ENCODE peak calls at places on chromosomes 16 and 17, in nine cellular contexts. C, K, U, S, A, L, R, G and E are unnamed samples.

GRCh38 chr17:12789075-12789975 is at the start of gene ARHGAP44:
- DNase-seq in G (peak; percentile 75), K (peak; percentile 48), C (peak; percentile 64), A (peak; percentile 59), R (peak; percentile 58), U (no peak), S (peak; percentile 64), L (peak; percentile 66), E (peak; percentile 14)

GRCh38 chr17:73068322-73069153 is 23.9 kb downstream of the SLC39A11 start:
- DNase-seq in C (no peak), R (no peak), S (no peak), K (no peak), L (no peak), A (no peak), U (no peak), G (no peak), E (no peak)

GRCh38 chr17:76721463-76721862 is 4.9 kb downstream of the JMJD6 start:
- DNase-seq in U (no peak), S (no peak), L (no peak), C (no peak), K (no peak), A (no peak), G (no peak), R (no peak), E (no peak)

GRCh38 chr17:78498848-78499247 is 78.3 kb downstream of the DNAH17 start:
- DNase-seq in R (no peak), G (no peak), A (no peak), U (no peak), C (no peak), S (no peak), K (no peak), L (no peak), E (no peak)

GRCh38 chr16:88856122-88856827 is 472 bp downstream of the GALNS start:
- DNase-seq in C (no peak), S (no peak), L (peak; percentile 41), A (no peak), K (peak; percentile 43), G (peak; percentile 42), U (no peak), R (peak; percentile 14), E (no peak)

GRCh38 chr17:73770115-73770848 is 126.0 kb upstream of the SDK2 start:
- DNase-seq in L (peak; percentile 12), R (peak; percentile 66), K (peak; percentile 89), G (peak; percentile 87), C (peak; percentile 57), S (peak; percentile 90), U (peak; percentile 74), A (peak; percentile 85), E (peak; percentile 85)

GRCh38 chr16:81548901-81549546 is 104.4 kb downstream of the CMIP start:
- DNase-seq in A (no peak), S (no peak), G (no peak), L (no peak), C (peak; percentile 55), U (no peak), R (no peak), K (no peak), E (no peak)

GRCh38 chr16:14289692-14290340 is 218.7 kb downstream of the MRTFB start:
- DNase-seq in R (no peak), U (no peak), G (no peak), S (no peak), A (no peak), L (no peak), C (peak; percentile 60), K (peak; percentile 21), E (no peak)

GRCh38 chr17:64460955-64461354 is 12.0 kb downstream of the MILR1 start:
- DNase-seq in L (no peak), K (peak; percentile 31), C (no peak), U (no peak), A (no peak), R (no peak), S (peak; percentile 51), G (no peak), E (no peak)

GRCh38 chr16:22397459-22397858 is 23.0 kb upstream of the CDR2 start:
- DNase-seq in K (no peak), A (no peak), G (no peak), U (no peak), L (no peak), R (no peak), S (no peak), C (no peak), E (no peak)

GRCh38 chr17:73283841-73284282 is 22.2 kb upstream of the CPSF4L start:
- DNase-seq in U (no peak), R (no peak), S (no peak), L (peak; percentile 88), C (no peak), G (peak; percentile 73), A (no peak), K (no peak), E (peak; percentile 64)

GRCh38 chr16:76176153-76176552 is 101.0 kb upstream of the CNTNAP4 start:
- DNase-seq in C (no peak), K (no peak), R (no peak), L (no peak), G (no peak), A (no peak), S (no peak), U (no peak), E (no peak)

GRCh38 chr17:39740357-39741111 is 2.8 kb downstream of the GRB7 start:
- DNase-seq in S (no peak), G (peak; percentile 49), K (no peak), L (no peak), U (peak; percentile 66), A (no peak), R (peak; percentile 62), C (peak; percentile 60), E (no peak)

GRCh38 chr17:71180801-71181385 is 939.9 kb upstream of the SOX9 start:
- DNase-seq in S (no peak), U (peak; percentile 41), K (no peak), A (no peak), L (no peak), C (no peak), R (peak; percentile 20), G (peak; percentile 20), E (no peak)

GRCh38 chr16:82862057-82862456 is 235.3 kb downstream of the CDH13 start:
- DNase-seq in R (no peak), G (no peak), C (no peak), U (no peak), A (no peak), S (no peak), K (no peak), L (no peak), E (no peak)

GRCh38 chr16:89374393-89374948 is 115.9 kb downstream of the ANKRD11 start:
- DNase-seq in C (no peak), U (no peak), G (no peak), L (no peak), R (no peak), S (no peak), K (no peak), A (no peak), E (no peak)

GRCh38 chr16:83769397-83770008 is 38.3 kb upstream of the HSBP1 start:
- DNase-seq in L (no peak), S (no peak), C (no peak), G (no peak), R (no peak), U (no peak), K (no peak), A (no peak), E (no peak)

GRCh38 chr16:15899538-15900100 is 11.2 kb upstream of the CEP20 start:
- DNase-seq in L (peak; percentile 12), C (peak; percentile 95), R (peak; percentile 64), U (peak; percentile 62), S (no peak), K (peak; percentile 55), G (no peak), A (no peak), E (no peak)

GRCh38 chr17:30476726-30477082 is 504 bp upstream of the GOSR1 start:
- DNase-seq in A (no peak), K (peak; percentile 27), U (no peak), C (no peak), L (no peak), R (no peak), S (no peak), G (no peak), E (no peak)

GRCh38 chr16:11038777-11039176 is 94.4 kb downstream of the CLEC16A start:
- DNase-seq in R (no peak), U (peak; percentile 62), K (no peak), A (no peak), G (no peak), S (no peak), L (no peak), C (no peak), E (no peak)

GRCh38 chr16:50282010-50282538 is 15.7 kb downstream of the ADCY7 start:
- DNase-seq in R (peak; percentile 25), A (no peak), C (no peak), K (peak; percentile 65), U (peak; percentile 72), L (no peak), S (peak; percentile 83), G (no peak), E (no peak)

GRCh38 chr17:45873728-45874127 is 20.6 kb upstream of the MAPT start:
- DNase-seq in L (no peak), U (no peak), A (no peak), K (no peak), S (no peak), G (no peak), C (no peak), R (no peak), E (no peak)

GRCh38 chr16:59632266-59632855 is 898.2 kb upstream of the GOT2 start:
- DNase-seq in A (no peak), U (no peak), S (no peak), C (no peak), G (no peak), K (peak; percentile 20), L (no peak), R (no peak), E (no peak)

GRCh38 chr17:59105852-59106462 is 723 bp downstream of the TRIM37 start:
- DNase-seq in G (peak; percentile 59), S (peak; percentile 69), K (peak; percentile 76), U (peak; percentile 60), R (peak; percentile 65), C (peak; percentile 69), L (peak; percentile 54), A (peak; percentile 85), E (peak; percentile 42)
- TF ChIP-seq POLR2A in G (no peak), S (no peak), K (no peak), U (no peak), R (no peak), C (no peak), L (no peak), A (no peak), E (no peak)

GRCh38 chr17:43020030-43020621 is 2.1 kb downstream of the VAT1 start:
- DNase-seq in R (no peak), G (no peak), K (peak; percentile 45), C (no peak), U (no peak), L (no peak), A (no peak), S (no peak), E (no peak)
- H3K4me3 ChIP-seq in R (no peak overlapping the region), G (no peak overlapping the region), K (peak overlapping the region; percentile 11), C (no peak overlapping the region), U (no peak overlapping the region), L (no peak overlapping the region), A (peak overlapping the region; percentile 95), S (no peak overlapping the region), E (peak overlapping the region; percentile 68)

GRCh38 chr17:47959825-47960655 is 2.4 kb upstream of the PRR15L start:
- DNase-seq in K (no peak), A (no peak), L (no peak), U (no peak), G (no peak), R (no peak), S (no peak), C (no peak), E (no peak)
- TF ChIP-seq POLR2A in K (no peak), A (no peak), L (no peak), U (no peak), G (no peak), R (no peak), S (no peak), C (no peak), E (no peak)

GRCh38 chr17:11701906-11702305 is 103.6 kb downstream of the DNAH9 start:
- DNase-seq in C (no peak), L (no peak), K (no peak), G (no peak), A (no peak), R (no peak), S (no peak), U (no peak), E (no peak)
- H3K4me3 ChIP-seq in C (no peak overlapping the region), L (no peak overlapping the region), K (no peak overlapping the region), G (no peak overlapping the region), A (no peak overlapping the region), R (no peak overlapping the region), S (no peak overlapping the region), U (no peak overlapping the region), E (no peak overlapping the region)